ENCODE peak calls at places on chromosome 17, in nine cellular contexts. Y is stimulated activated CD8-positive, alpha-beta memory T cell treated with anti-CD3 and anti-CD28 coated beads, Interleukin-4, amount 100 ng/mL, for 4 hours; Q is neural progenitor cell; T is DMS153; M is stimulated activated naive CD8-positive, alpha-beta T cell treated with anti-CD3 and anti-CD28 coated beads, Interleukin-15, amount 100 ng/mL, for 72 hours; P is HuH-7.5; N is AG09319; X is nucleus accumbens; H is D341Med. K is an unnamed sample.

GRCh38 chr17:40951011-40951622 is 13.7 kb upstream of the KRT23 start:
- DNase-seq in Y (no peak), Q (no peak), T (no peak), M (no peak), P (no peak), N (no peak), X (no peak), H (no peak), K (no peak)

GRCh38 chr17:49224198-49224996 is 6.2 kb downstream of the PHOSPHO1 start:
- DNase-seq in Y (no peak), Q (peak; percentile 53), T (no peak), M (peak; percentile 65), P (no peak), N (no peak), X (no peak), H (peak; percentile 69), K (peak; percentile 76)

GRCh38 chr17:56358651-56359050 is 205.4 kb downstream of the ANKFN1 start:
- DNase-seq in Y (no peak), Q (no peak), T (no peak), M (no peak), P (no peak), N (no peak), X (no peak), H (no peak), K (no peak)

GRCh38 chr17:31537558-31537957 is 146.1 kb downstream of the RAB11FIP4 start:
- DNase-seq in Y (no peak), Q (no peak), T (no peak), M (no peak), P (no peak), N (no peak), X (no peak), H (peak; percentile 43), K (no peak)

GRCh38 chr17:52128721-52129120 is 29.8 kb downstream of the CA10 start:
- DNase-seq in Y (no peak), Q (no peak), T (no peak), M (no peak), P (no peak), N (no peak), X (no peak), H (no peak), K (no peak)

GRCh38 chr17:77749316-77749715 is 209.2 kb upstream of the TNRC6C start:
- DNase-seq in Y (no peak), Q (no peak), T (no peak), M (no peak), P (no peak), N (no peak), X (no peak), H (no peak), K (no peak)

GRCh38 chr17:55620945-55621344 is 101.7 kb downstream of the TMEM100 start:
- DNase-seq in Y (no peak), Q (no peak), T (no peak), M (no peak), P (no peak), N (no peak), X (no peak), H (no peak), K (no peak)

GRCh38 chr17:48429638-48430586 is at the start of gene SKAP1:
- DNase-seq in Y (no peak), Q (peak; percentile 43), T (peak; percentile 18), M (peak; percentile 51), P (no peak), N (no peak), X (no peak), H (peak; percentile 57), K (peak; percentile 79)

GRCh38 chr17:79936661-79937434 is 97.6 kb upstream of the CBX4 start:
- DNase-seq in Y (no peak), Q (no peak), T (no peak), M (no peak), P (no peak), N (no peak), X (no peak), H (peak; percentile 84), K (no peak)

GRCh38 chr17:50112694-50113093 is 17.3 kb downstream of the SAMD14 start:
- DNase-seq in Y (no peak), Q (no peak), T (no peak), M (no peak), P (no peak), N (no peak), X (no peak), H (no peak), K (no peak)

GRCh38 chr17:57900991-57901743 is 51.3 kb upstream of the MRPS23 start:
- DNase-seq in Y (no peak), Q (no peak), T (peak; percentile 99), M (no peak), P (no peak), N (no peak), X (no peak), H (no peak), K (no peak)

GRCh38 chr17:27489045-27489715 is 32.9 kb downstream of the KSR1 start:
- DNase-seq in Y (no peak), Q (no peak), T (no peak), M (no peak), P (no peak), N (peak; percentile 42), X (no peak), H (no peak), K (no peak)

GRCh38 chr17:37830151-37830993 is 85.5 kb upstream of the HNF1B start:
- DNase-seq in Y (no peak), Q (no peak), T (no peak), M (no peak), P (peak; percentile 26), N (no peak), X (no peak), H (no peak), K (no peak)

GRCh38 chr17:28033972-28034714 is 8.3 kb upstream of the NLK start:
- DNase-seq in Y (no peak), Q (no peak), T (no peak), M (no peak), P (no peak), N (no peak), X (no peak), H (no peak), K (no peak)

GRCh38 chr17:50642722-50643656 is 8.3 kb downstream of the ABCC3 start:
- DNase-seq in Y (no peak), Q (no peak), T (no peak), M (no peak), P (no peak), N (no peak), X (no peak), H (no peak), K (no peak)

GRCh38 chr17:80257716-80258213 is 2.9 kb upstream of the RNF213 start:
- DNase-seq in Y (no peak), Q (no peak), T (no peak), M (no peak), P (no peak), N (no peak), X (no peak), H (no peak), K (no peak)

GRCh38 chr17:79124513-79125209 is 50.0 kb downstream of the ENGASE start:
- DNase-seq in Y (no peak), Q (no peak), T (no peak), M (no peak), P (no peak), N (no peak), X (no peak), H (no peak), K (no peak)

GRCh38 chr17:7575959-7576358 is 3.5 kb upstream of the CD68 start:
- DNase-seq in Y (no peak), Q (no peak), T (no peak), M (no peak), P (no peak), N (no peak), X (no peak), H (no peak), K (no peak)

GRCh38 chr17:72404872-72405271 is 284.1 kb downstream of the SOX9 start:
- DNase-seq in Y (no peak), Q (no peak), T (no peak), M (no peak), P (no peak), N (no peak), X (no peak), H (no peak), K (no peak)

GRCh38 chr17:67488161-67488560 is 111.1 kb downstream of the PITPNC1 start:
- DNase-seq in Y (no peak), Q (no peak), T (no peak), M (no peak), P (no peak), N (no peak), X (peak; percentile 25), H (peak; percentile 63), K (no peak)

GRCh38 chr17:19336938-19337711 is 25.4 kb downstream of the B9D1 start:
- DNase-seq in Y (no peak), Q (peak; percentile 47), T (no peak), M (no peak), P (peak; percentile 55), N (no peak), X (peak; percentile 52), H (no peak), K (no peak)

GRCh38 chr17:63740464-63741181 is 976 bp downstream of the STRADA start:
- DNase-seq in Y (no peak), Q (no peak), T (no peak), M (no peak), P (no peak), N (no peak), X (no peak), H (no peak), K (no peak)

GRCh38 chr17:74565116-74565515 is 2.2 kb downstream of the CD300H start:
- DNase-seq in Y (no peak), Q (no peak), T (no peak), M (no peak), P (no peak), N (no peak), X (no peak), H (no peak), K (no peak)

GRCh38 chr17:6162216-6162615 is 92.0 kb downstream of the WSCD1 start:
- DNase-seq in Y (no peak), Q (peak; percentile 28), T (no peak), M (no peak), P (no peak), N (no peak), X (no peak), H (no peak), K (no peak)

GRCh38 chr17:71441098-71441497 is 679.7 kb upstream of the SOX9 start:
- DNase-seq in Y (no peak), Q (no peak), T (no peak), M (no peak), P (no peak), N (no peak), X (no peak), H (no peak), K (no peak)

GRCh38 chr17:76843703-76844484 is 24.3 kb upstream of the MGAT5B start:
- DNase-seq in Y (no peak), Q (no peak), T (no peak), M (no peak), P (no peak), N (no peak), X (no peak), H (no peak), K (no peak)

GRCh38 chr17:71203953-71204352 is 916.9 kb upstream of the SOX9 start:
- DNase-seq in Y (no peak), Q (no peak), T (no peak), M (no peak), P (no peak), N (no peak), X (no peak), H (no peak), K (no peak)

GRCh38 chr17:81258292-81258691 is 19.2 kb downstream of the NDUFAF8 start:
- DNase-seq in Y (no peak), Q (peak; percentile 57), T (no peak), M (no peak), P (no peak), N (no peak), X (no peak), H (no peak), K (no peak)

GRCh38 chr17:65742433-65743312 is 181.2 kb upstream of the AXIN2 start:
- DNase-seq in Y (no peak), Q (peak; percentile 54), T (no peak), M (no peak), P (no peak), N (no peak), X (no peak), H (no peak), K (no peak)

GRCh38 chr17:72606656-72607055 is 485.8 kb downstream of the SLC39A11 start:
- DNase-seq in Y (no peak), Q (no peak), T (no peak), M (no peak), P (no peak), N (no peak), X (no peak), H (no peak), K (no peak)

GRCh38 chr17:36934759-36935630 is 2.3 kb upstream of the LHX1 start:
- DNase-seq in Y (no peak), Q (peak; percentile 85), T (no peak), M (no peak), P (peak; percentile 59), N (no peak), X (no peak), H (peak; percentile 80), K (peak; percentile 68)